ENCODE peak calls at places on chromosomes 4 and X, in seven cellular contexts. T, K, C, B, L, F and M are unnamed samples.

GRCh38 chrX:142898164-142898563 is 127.6 kb upstream of the SPANXN4 start:
- DNase-seq in T (no peak), K (no peak), C (no peak), B (no peak), L (no peak), F (no peak), M (no peak)

GRCh38 chr4:158768577-158769174 is at the start of gene FNIP2:
- DNase-seq in T (peak), K (peak), C (peak), B (peak), L (peak), F (peak), M (peak)

GRCh38 chr4:33780952-33781655 is 2463.2 kb downstream of the ARAP2 start:
- DNase-seq in T (no peak), K (peak), C (peak), B (no peak), L (no peak), F (no peak), M (no peak)

GRCh38 chr4:157217708-157218107 is 2.8 kb upstream of the GRIA2 start:
- DNase-seq in T (no peak), K (peak), C (peak), B (peak), L (no peak), F (no peak), M (no peak)

GRCh38 chr4:177450421-177451107 is 8.3 kb upstream of the AGA start:
- DNase-seq in T (no peak), K (peak), C (peak), B (no peak), L (no peak), F (no peak), M (no peak)

GRCh38 chrX:47358387-47359065 is 11.9 kb upstream of the ZNF157 start:
- DNase-seq in T (peak), K (no peak), C (no peak), B (no peak), L (peak), F (no peak), M (no peak)

GRCh38 chr4:159495515-159496236 is 392.8 kb downstream of the RAPGEF2 start:
- DNase-seq in T (no peak), K (peak), C (no peak), B (no peak), L (no peak), F (no peak), M (no peak)

GRCh38 chr4:1178300-1179088 is 6.1 kb upstream of the SPON2 start:
- DNase-seq in T (no peak), K (no peak), C (peak), B (no peak), L (no peak), F (peak), M (no peak)

GRCh38 chr4:4390521-4391240 is 3.8 kb downstream of the NSG1 start:
- DNase-seq in T (no peak), K (no peak), C (no peak), B (no peak), L (no peak), F (peak), M (no peak)

GRCh38 chr4:147590249-147590920 is 26.8 kb upstream of the TMEM184C start:
- DNase-seq in T (peak), K (peak), C (peak), B (peak), L (peak), F (no peak), M (no peak)

GRCh38 chr4:1109898-1110506 is 3.4 kb downstream of the RNF212 start:
- DNase-seq in T (no peak), K (no peak), C (no peak), B (no peak), L (no peak), F (no peak), M (no peak)

GRCh38 chr4:15003441-15003890 is 1.2 kb downstream of the CPEB2 start:
- DNase-seq in T (peak), K (peak), C (no peak), B (peak), L (peak), F (peak), M (peak)

GRCh38 chrX:154515803-154516654 is at the start of gene FAM3A:
- DNase-seq in T (peak), K (peak), C (peak), B (peak), L (peak), F (peak), M (peak)

GRCh38 chrX:2559124-2559523 is 58.3 kb upstream of the DHRSX start:
- DNase-seq in T (no peak), K (no peak), C (peak), B (no peak), L (no peak), F (no peak), M (no peak)

GRCh38 chr4:17781072-17781830 is at the start of gene FAM184B:
- DNase-seq in T (no peak), K (peak), C (no peak), B (peak), L (no peak), F (no peak), M (peak)

GRCh38 chr4:70722199-70722791 is 531 bp downstream of the RUFY3 start:
- DNase-seq in T (peak), K (peak), C (peak), B (no peak), L (no peak), F (no peak), M (no peak)

GRCh38 chrX:16160729-16161128 is 6.6 kb upstream of the MAGEB17 start:
- DNase-seq in T (no peak), K (peak), C (peak), B (no peak), L (no peak), F (no peak), M (no peak)

GRCh38 chrX:38045697-38046096 is 39.3 kb downstream of the SYTL5 start:
- DNase-seq in T (no peak), K (peak), C (no peak), B (no peak), L (no peak), F (no peak), M (no peak)

GRCh38 chrX:38882894-38883620 is 81.8 kb downstream of the MID1IP1 start:
- DNase-seq in T (no peak), K (peak), C (peak), B (no peak), L (no peak), F (no peak), M (no peak)

GRCh38 chr4:153747406-153747805 is 12.4 kb downstream of the RNF175 start:
- DNase-seq in T (no peak), K (no peak), C (no peak), B (no peak), L (no peak), F (no peak), M (no peak)

GRCh38 chr4:185840201-185840600 is 28.2 kb upstream of the SORBS2 start:
- DNase-seq in T (no peak), K (no peak), C (no peak), B (no peak), L (no peak), F (no peak), M (no peak)

GRCh38 chr4:185838514-185839203 is 26.7 kb upstream of the SORBS2 start:
- DNase-seq in T (no peak), K (no peak), C (peak), B (no peak), L (no peak), F (no peak), M (no peak)

GRCh38 chr4:185839770-185840169 is 27.8 kb upstream of the SORBS2 start:
- DNase-seq in T (no peak), K (no peak), C (no peak), B (peak), L (no peak), F (no peak), M (no peak)

GRCh38 chr4:185838104-185838452 is 26.1 kb upstream of the SORBS2 start:
- DNase-seq in T (no peak), K (no peak), C (no peak), B (no peak), L (no peak), F (no peak), M (no peak)

DNA sequence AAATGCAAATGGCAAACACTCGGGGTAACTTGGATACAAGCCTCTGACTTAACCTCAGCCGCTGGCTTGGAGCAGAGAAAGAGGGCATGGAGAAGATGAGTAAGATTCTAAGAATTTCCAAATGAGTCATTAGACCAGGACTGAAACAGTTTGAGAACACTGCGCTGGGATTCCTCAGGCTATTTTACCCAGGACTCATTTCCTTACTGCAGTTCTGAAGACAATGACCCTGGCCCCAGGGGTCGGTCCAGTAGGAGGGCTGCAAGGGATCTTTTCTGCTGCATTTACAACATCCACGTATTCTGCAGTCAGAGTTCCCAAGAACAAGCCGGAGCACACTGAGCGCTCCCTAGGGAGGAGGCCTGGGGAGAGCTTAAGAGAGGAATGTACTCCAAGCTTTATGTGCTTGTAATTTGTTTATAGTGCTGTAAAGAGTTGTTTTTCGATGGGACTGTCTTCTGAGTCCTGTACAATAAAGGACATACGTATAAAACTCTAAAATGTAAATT is 27.3 kb upstream of the SORBS2 start:
- DNase-seq in T (no peak), K (peak), C (peak), B (peak), L (no peak), F (peak), M (no peak)
- H3K4me3 ChIP-seq in T (no peak), K (no peak), C (no peak), B (no peak), L (no peak), F (no peak), M (no peak)

GRCh38 chr4:125010776-125011503 is 298.4 kb upstream of the ANKRD50 start:
- DNase-seq in T (no peak), K (no peak), C (no peak), B (peak), L (no peak), F (no peak), M (no peak)
- H3K4me3 ChIP-seq in T (no peak), K (no peak), C (no peak), B (no peak), L (no peak), F (no peak), M (no peak)

DNA sequence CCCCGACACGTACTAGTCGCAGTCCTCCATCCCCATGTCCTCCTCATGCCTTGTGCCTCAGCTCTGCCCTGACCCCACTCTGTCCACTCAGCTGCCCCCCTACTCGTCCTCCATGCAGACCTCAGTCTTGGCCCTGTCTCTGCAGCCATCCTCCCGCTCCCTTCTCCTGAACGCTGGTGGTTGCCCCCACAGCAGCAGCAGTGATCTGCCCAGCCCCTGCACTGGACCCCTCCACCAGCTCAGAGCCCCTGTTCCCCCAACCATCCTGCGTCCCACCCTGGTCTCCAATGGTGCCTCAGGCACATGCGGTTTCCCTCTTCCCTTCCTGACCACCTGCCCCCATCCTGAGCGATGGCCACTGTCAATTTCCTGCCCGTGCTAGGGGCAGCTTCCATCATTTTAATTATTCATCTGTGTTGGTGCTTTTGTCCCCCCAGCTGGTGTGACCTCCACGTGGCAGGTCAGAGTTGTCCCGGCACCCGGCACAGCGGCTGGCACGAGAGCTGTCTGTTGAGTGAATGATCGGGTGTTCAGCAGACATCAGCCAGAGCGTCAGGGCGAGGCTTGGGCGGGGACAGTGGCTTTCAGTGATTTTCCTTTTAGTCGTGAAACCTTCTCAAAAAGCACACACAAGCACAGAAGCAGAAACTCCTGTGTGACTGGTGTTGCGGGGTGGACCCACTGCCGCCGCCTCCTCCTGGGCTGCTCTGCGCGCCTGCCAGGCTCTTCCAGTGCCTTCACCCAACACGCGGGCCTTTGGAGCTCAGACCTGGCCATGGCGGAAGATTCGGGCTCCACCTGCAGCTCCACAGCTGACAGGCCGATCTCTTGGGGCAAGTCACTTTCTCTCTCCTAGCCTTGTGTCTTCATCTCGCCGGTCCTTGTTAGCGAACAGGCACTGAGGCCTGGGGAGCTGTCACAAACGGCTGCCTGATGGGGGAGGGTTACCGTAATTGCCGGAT is 51.6 kb upstream of the HGFAC start:
- DNase-seq in T (no peak), K (no peak), C (no peak), B (peak), L (no peak), F (peak), M (no peak)
- H3K4me3 ChIP-seq in T (no peak), K (no peak), C (no peak), B (no peak), L (no peak), F (no peak), M (no peak)

DNA sequence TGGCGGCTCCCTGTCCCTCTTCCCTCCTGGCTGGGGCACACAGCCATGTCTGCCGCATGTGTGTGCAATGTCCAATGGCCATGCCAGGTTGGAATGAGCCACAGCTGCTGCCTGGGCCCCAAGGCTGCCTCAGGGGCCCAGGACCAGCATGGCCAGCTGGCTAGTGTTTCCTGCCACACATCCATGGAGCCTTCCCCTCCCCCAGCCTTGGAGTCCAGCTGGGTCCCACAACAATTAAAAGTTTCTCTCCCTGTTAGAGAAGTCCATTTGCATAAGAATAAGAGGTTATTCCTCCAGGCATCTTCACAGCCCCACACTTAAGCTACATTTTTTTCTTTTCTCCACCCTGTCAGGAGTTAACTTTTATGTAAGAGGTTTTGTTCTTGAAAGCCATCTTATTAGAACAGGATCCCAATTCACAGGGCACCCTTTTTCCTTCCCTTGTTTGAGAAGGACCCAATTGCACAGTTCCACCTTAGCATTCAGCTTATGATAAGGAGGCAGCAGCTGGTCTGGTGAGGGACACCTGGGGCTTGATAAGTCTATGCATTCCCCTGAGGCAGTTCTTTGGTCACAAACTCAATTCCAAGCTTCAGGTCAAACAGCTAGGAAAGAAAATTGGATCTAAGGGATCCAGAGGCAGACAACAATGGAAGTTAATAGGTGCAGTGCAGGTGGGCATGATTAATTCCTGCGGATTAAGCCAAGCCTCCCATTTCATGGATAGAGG is 963.3 kb upstream of the GRIA3 start:
- DNase-seq in T (no peak), K (no peak), C (no peak), B (peak), L (no peak), F (no peak), M (no peak)
- H3K4me3 ChIP-seq in T (no peak), K (no peak), C (no peak), B (peak), L (no peak), F (no peak), M (no peak)

GRCh38 chr4:185810746-185811508 is 1.1 kb downstream of the SORBS2 start:
- DNase-seq in T (no peak), K (no peak), C (no peak), B (peak), L (no peak), F (no peak), M (no peak)
- H3K4me3 ChIP-seq in T (no peak), K (peak), C (no peak), B (peak), L (no peak), F (peak), M (peak)